ENCODE peak calls at places on chromosomes 11 and 22, in eight cellular contexts. B, I, T, V, Z, O, Q and U are unnamed samples.

GRCh38 chr11:134544095-134544815 is 132.2 kb upstream of the B3GAT1 start:
- DNase-seq in I (no peak), Z (no peak), T (no peak), V (no peak), B (no peak), O (no peak), Q (no peak), U (no peak)

GRCh38 chr11:27375370-27375769 is 12.4 kb upstream of the CCDC34 start:
- DNase-seq in O (no peak), V (no peak), Z (no peak), B (no peak), T (no peak), Q (no peak), I (no peak), U (no peak)

GRCh38 chr22:19565921-19566598 is 41.9 kb upstream of the CLDN5 start:
- DNase-seq in Z (no peak), T (peak), O (no peak), B (peak), V (no peak), Q (no peak), I (no peak), U (no peak)

GRCh38 chr11:105100976-105101630 is 38.5 kb downstream of the CARD18 start:
- DNase-seq in B (no peak), I (no peak), Q (no peak), V (no peak), T (no peak), Z (no peak), O (no peak), U (no peak)

GRCh38 chr11:31809857-31810778 is 1.0 kb downstream of the PAX6 start:
- DNase-seq in Q (peak), O (peak), I (peak), V (no peak), Z (peak), B (peak), T (peak), U (no peak)

GRCh38 chr11:19187101-19187500 is 14.7 kb downstream of the CSRP3 start:
- DNase-seq in I (no peak), O (no peak), Q (no peak), T (peak), Z (no peak), B (no peak), V (no peak), U (no peak)

GRCh38 chr22:38935023-38935422 is 22.4 kb upstream of the APOBEC3A start:
- DNase-seq in B (peak), V (no peak), Q (no peak), O (no peak), T (no peak), Z (no peak), I (no peak), U (no peak)

GRCh38 chr11:47765086-47765485 is 2.1 kb downstream of the FNBP4 start:
- DNase-seq in V (peak), I (no peak), Q (no peak), B (no peak), Z (no peak), T (peak), O (no peak), U (no peak)

GRCh38 chr11:47961383-47961782 is 19.0 kb upstream of the PTPRJ start:
- DNase-seq in Z (no peak), O (peak), T (no peak), V (no peak), B (no peak), I (peak), Q (no peak), U (peak)

GRCh38 chr22:42461511-42461910 is 29.3 kb upstream of the NFAM1 start:
- DNase-seq in Q (no peak), T (no peak), I (peak), V (no peak), B (no peak), Z (no peak), O (peak), U (no peak)
- TF ChIP-seq EZH2phosphoT487 in Q (no peak), T (no peak), I (no peak), V (no peak), B (no peak), Z (no peak), O (no peak), U (no peak)

DNA sequence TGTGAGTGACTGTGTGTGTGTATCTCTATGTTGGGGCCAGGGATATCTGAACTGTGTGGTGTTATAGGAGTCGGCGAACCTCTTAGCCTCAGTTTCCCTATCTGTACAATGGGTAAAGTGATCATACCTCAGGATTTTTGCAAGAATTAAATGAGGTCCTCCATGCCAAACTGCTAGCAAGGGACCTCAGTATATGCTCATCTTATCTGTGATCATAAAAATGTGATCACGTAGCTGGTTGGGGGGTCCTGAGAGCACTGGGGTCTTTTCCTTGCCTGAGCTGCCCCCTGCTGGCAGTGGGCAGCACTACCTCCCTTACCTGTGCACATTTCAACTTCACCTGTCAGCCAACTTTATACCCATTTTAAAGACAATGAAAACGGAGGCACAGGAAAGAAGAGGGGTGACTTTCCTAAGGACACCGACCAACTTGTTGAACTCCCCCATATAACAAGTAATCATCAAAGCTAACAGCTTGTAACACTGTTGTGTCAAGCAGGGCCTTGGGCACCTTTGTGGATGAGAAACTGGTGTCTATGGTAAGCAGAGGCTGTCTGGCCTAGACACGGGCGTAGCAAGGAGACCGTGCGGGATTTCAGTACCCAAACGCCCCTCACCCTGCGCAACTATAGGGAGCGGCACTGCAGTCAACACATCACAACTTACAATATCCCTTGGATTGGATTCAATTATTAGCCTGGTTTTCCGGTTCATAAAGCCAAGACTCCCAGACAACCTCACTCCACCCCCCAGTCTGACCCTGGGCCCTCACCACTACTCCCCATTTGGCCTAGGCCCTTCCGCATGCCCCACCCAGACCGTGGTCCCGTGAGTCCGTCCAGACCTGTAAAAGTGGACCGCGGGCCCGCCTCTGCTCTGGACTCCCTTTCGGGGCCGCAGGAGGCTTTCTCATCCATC is 1.2 kb upstream of the DPP3 start:
- DNase-seq in Q (peak), T (peak), B (peak), V (peak), I (peak), Z (peak), O (peak), U (peak)
- TF ChIP-seq EZH2phosphoT487 in Q (no peak), T (no peak), B (no peak), V (no peak), I (no peak), Z (no peak), O (no peak), U (no peak)

DNA sequence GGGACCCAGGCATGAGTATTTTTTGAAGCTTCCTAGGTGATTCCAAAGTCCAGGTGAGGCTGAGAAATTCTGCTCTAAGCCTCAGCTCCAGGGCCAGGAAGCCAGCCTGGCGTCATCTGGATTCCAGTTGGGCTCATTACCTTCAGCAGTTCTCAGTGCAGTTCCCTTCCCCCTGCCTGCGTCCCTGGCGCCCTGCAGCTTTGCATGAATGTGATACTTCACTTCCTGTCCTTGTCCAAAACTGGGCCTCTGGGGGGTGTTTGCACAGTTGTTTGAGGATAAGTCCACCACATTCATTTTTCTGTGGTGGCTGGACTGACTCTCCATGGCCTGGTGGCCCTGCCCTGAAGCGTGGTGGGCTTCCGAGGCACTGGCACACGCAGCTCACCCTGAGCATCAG is 98.1 kb downstream of the TENM4 start:
- DNase-seq in I (no peak), V (no peak), B (no peak), O (no peak), Z (no peak), Q (peak), T (no peak), U (no peak)
- TF ChIP-seq EZH2phosphoT487 in I (no peak), V (no peak), B (no peak), O (no peak), Z (no peak), Q (no peak), T (no peak), U (no peak)

GRCh38 chr11:102753267-102753666 is 27.2 kb downstream of the MMP10 start:
- DNase-seq in T (no peak), B (no peak), V (no peak), I (no peak), Q (no peak), Z (no peak), O (no peak), U (no peak)

GRCh38 chr11:102762414-102762813 is 18.0 kb downstream of the MMP10 start:
- DNase-seq in O (peak), B (peak), Z (no peak), V (no peak), T (peak), I (no peak), Q (no peak), U (no peak)

GRCh38 chr11:102761646-102762238 is 18.7 kb downstream of the MMP10 start:
- DNase-seq in Z (no peak), O (no peak), V (no peak), T (peak), Q (no peak), B (no peak), I (peak), U (no peak)

GRCh38 chr11:102760355-102761035 is 19.9 kb downstream of the MMP10 start:
- DNase-seq in O (no peak), Z (peak), B (peak), V (no peak), Q (no peak), T (peak), I (no peak), U (peak)

DNA sequence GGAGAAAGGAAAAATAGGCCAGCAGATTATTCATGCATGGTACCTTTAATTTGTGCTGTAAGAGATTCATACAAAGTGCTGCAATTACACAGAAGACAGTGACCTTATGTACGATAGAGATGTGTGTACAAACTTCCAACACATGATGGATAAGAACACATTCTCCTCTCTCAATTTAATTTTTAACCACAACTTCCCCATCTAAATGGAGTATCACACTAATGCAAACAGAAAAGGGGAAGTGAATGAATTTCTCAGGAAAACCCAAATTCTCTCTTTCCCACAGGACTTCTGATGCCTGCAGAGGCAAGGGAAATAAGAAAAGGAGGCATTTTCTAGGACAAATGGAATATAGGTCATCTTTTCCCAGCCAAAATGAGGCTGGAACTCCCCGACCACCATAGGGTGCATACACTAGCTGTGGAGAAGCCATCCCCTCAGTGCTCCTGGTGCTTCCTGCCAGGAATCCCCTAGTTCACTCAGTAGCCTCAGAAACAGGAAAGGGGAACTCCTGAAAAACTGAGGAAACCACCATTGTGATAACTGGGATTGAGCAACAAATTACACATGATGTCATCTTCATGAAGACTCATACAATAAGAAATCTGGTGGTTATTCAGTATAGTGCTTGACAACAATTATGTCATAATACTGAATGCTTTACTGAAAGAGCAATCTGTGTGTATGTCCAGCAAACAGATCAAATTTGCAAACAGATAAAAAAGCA is 22.4 kb downstream of the MMP10 start:
- DNase-seq in V (no peak), T (peak), O (no peak), B (peak), Z (no peak), I (no peak), Q (no peak), U (no peak)
- TF ChIP-seq EZH2phosphoT487 in V (no peak), T (no peak), O (no peak), B (no peak), Z (no peak), I (no peak), Q (no peak), U (no peak)